ENCODE peak calls at places on chromosomes 11 and 22, in four cellular contexts. One of them, this sample, is unnamed.
A peak's percentile ranks its signal among the peaks of the same experiment; 100 is the strongest.

GRCh38 chr22:46147471-46148267 is 2.7 kb upstream of the PPARA start:
- DNase-seq in A549: no peak
- DNase-seq in HepG2: peak; percentile 73
- DNase-seq in IMR-90: no peak
- DNase-seq in this sample: no peak

GRCh38 chr11:73334244-73335203 is 26.4 kb downstream of the ARHGEF17 start:
- DNase-seq in A549: peak; percentile 83
- DNase-seq in HepG2: peak; percentile 45
- DNase-seq in IMR-90: peak; percentile 91
- DNase-seq in this sample: peak; percentile 71

GRCh38 chr11:117942255-117942654 is 13.1 kb upstream of the TMPRSS13 start:
- DNase-seq in A549: no peak
- DNase-seq in HepG2: no peak
- DNase-seq in IMR-90: no peak
- DNase-seq in this sample: no peak

GRCh38 chr11:83287631-83288030 is 1.5 kb upstream of the CCDC90B start:
- DNase-seq in A549: no peak
- DNase-seq in HepG2: no peak
- DNase-seq in IMR-90: no peak
- DNase-seq in this sample: peak; percentile 47

GRCh38 chr11:122784325-122785155 is 53.8 kb upstream of the CRTAM start:
- DNase-seq in A549: no peak
- DNase-seq in HepG2: no peak
- DNase-seq in IMR-90: peak; percentile 98
- DNase-seq in this sample: no peak

GRCh38 chr11:83249972-83250593 is 36.1 kb downstream of the CCDC90B start:
- DNase-seq in A549: peak; percentile 36
- DNase-seq in HepG2: peak; percentile 24
- DNase-seq in IMR-90: peak; percentile 69
- DNase-seq in this sample: peak; percentile 52

GRCh38 chr11:5596611-5597201 is at the start of gene TRIM6:
- DNase-seq in A549: peak; percentile 58
- DNase-seq in HepG2: no peak
- DNase-seq in IMR-90: peak; percentile 35
- DNase-seq in this sample: peak; percentile 65

GRCh38 chr11:59813364-59813763 is 2.8 kb upstream of the MRPL16 start:
- DNase-seq in A549: no peak
- DNase-seq in HepG2: no peak
- DNase-seq in IMR-90: no peak
- DNase-seq in this sample: no peak

GRCh38 chr11:61298663-61299244 is 3.6 kb upstream of the VWCE start:
- DNase-seq in A549: no peak
- DNase-seq in HepG2: peak; percentile 96
- DNase-seq in IMR-90: no peak
- DNase-seq in this sample: no peak

GRCh38 chr11:11987503-11988022 is 20.9 kb downstream of the DKK3 start:
- DNase-seq in A549: no peak
- DNase-seq in HepG2: no peak
- DNase-seq in IMR-90: peak; percentile 78
- DNase-seq in this sample: no peak

GRCh38 chr11:2329551-2329950 is 27.7 kb downstream of the TSPAN32 start:
- DNase-seq in A549: no peak
- DNase-seq in HepG2: no peak
- DNase-seq in IMR-90: no peak
- DNase-seq in this sample: no peak

GRCh38 chr11:2330696-2331095 is 28.9 kb downstream of the TSPAN32 start:
- DNase-seq in A549: no peak
- DNase-seq in HepG2: no peak
- DNase-seq in IMR-90: no peak
- DNase-seq in this sample: no peak

GRCh38 chr11:2327032-2327431 is 25.2 kb downstream of the TSPAN32 start:
- DNase-seq in A549: no peak
- DNase-seq in HepG2: no peak
- DNase-seq in IMR-90: no peak
- DNase-seq in this sample: no peak

GRCh38 chr11:2328040-2328439 is 26.2 kb downstream of the TSPAN32 start:
- DNase-seq in A549: no peak
- DNase-seq in HepG2: no peak
- DNase-seq in IMR-90: no peak
- DNase-seq in this sample: no peak

GRCh38 chr11:2328656-2329354 is 27.0 kb downstream of the TSPAN32 start:
- DNase-seq in A549: no peak
- DNase-seq in HepG2: no peak
- DNase-seq in IMR-90: no peak
- DNase-seq in this sample: no peak
- TF ChIP-seq MAZ in A549: no peak
- TF ChIP-seq MAZ in HepG2: no peak
- TF ChIP-seq MAZ in IMR-90: no peak
- TF ChIP-seq MAZ in this sample: no peak

DNA sequence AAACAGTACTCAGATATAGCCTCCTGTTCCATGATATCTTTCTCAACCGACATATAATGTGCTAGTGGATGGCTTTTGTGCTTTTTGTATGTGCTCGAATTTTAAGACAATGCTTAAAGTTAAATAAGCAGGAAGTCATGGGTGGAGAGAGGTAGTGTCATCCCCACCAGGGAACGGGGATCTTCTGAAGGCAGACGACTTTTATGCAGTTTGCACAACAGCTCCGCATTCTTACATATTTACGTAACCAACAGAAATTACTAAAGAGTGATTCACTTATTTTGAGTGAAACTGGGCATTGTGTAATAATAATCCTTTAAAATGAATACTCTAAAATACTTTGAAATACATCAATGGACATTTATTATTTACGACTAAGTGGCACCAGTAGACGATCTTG is 305.1 kb downstream of the CNTN5 start:
- DNase-seq in A549: peak; percentile 2
- DNase-seq in HepG2: peak; percentile 2
- DNase-seq in IMR-90: peak; percentile 89
- DNase-seq in this sample: no peak
- TF ChIP-seq MAZ in A549: no peak
- TF ChIP-seq MAZ in HepG2: no peak
- TF ChIP-seq MAZ in IMR-90: no peak
- TF ChIP-seq MAZ in this sample: no peak

GRCh38 chr11:119513141-119513805 is 90.3 kb upstream of the THY1 start:
- DNase-seq in A549: no peak
- DNase-seq in HepG2: no peak
- DNase-seq in IMR-90: no peak
- DNase-seq in this sample: no peak

GRCh38 chr11:119511601-119512000 is 88.6 kb upstream of the THY1 start:
- DNase-seq in A549: no peak
- DNase-seq in HepG2: no peak
- DNase-seq in IMR-90: no peak
- DNase-seq in this sample: no peak

GRCh38 chr11:119509277-119509841 is 86.4 kb upstream of the THY1 start:
- DNase-seq in A549: no peak
- DNase-seq in HepG2: no peak
- DNase-seq in IMR-90: peak; percentile 21
- DNase-seq in this sample: no peak

GRCh38 chr11:119512373-119512772 is 89.4 kb upstream of the THY1 start:
- DNase-seq in A549: no peak
- DNase-seq in HepG2: no peak
- DNase-seq in IMR-90: no peak
- DNase-seq in this sample: no peak

DNA sequence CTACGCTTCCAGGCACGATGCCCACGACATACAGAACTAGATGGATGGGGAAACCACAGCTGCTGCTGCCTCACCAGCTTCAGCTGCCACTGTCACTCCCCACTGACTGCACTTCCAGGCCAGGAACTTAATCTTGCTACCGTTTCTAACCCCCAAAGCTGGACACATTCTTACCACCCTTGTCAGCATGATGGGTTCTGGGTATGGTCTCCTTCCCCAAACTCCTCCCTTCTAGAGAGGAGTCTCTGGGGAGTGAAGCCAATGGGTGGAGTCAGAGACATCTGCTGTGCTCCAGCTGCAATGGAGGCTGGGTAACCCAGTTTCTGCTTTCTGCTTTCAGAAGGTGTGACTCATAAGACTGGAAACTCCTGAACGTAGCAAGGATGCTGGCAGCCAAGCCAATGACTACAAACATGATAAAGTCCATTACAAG is 87.0 kb upstream of the THY1 start:
- DNase-seq in A549: no peak
- DNase-seq in HepG2: no peak
- DNase-seq in IMR-90: peak; percentile 92
- DNase-seq in this sample: peak; percentile 12
- TF ChIP-seq MAZ in A549: no peak
- TF ChIP-seq MAZ in HepG2: no peak
- TF ChIP-seq MAZ in IMR-90: no peak
- TF ChIP-seq MAZ in this sample: no peak

GRCh38 chr11:43943357-43943930 is 1.0 kb downstream of the C11orf96 start:
- DNase-seq in A549: no peak
- DNase-seq in HepG2: no peak
- DNase-seq in IMR-90: peak; percentile 17
- DNase-seq in this sample: no peak
- TF ChIP-seq MAZ in A549: no peak
- TF ChIP-seq MAZ in HepG2: no peak
- TF ChIP-seq MAZ in IMR-90: no peak
- TF ChIP-seq MAZ in this sample: no peak

GRCh38 chr11:109706940-109707339 is 284.9 kb downstream of the C11orf87 start:
- DNase-seq in A549: no peak
- DNase-seq in HepG2: no peak
- DNase-seq in IMR-90: no peak
- DNase-seq in this sample: no peak
- TF ChIP-seq MAZ in A549: no peak
- TF ChIP-seq MAZ in HepG2: no peak
- TF ChIP-seq MAZ in IMR-90: no peak
- TF ChIP-seq MAZ in this sample: no peak

DNA sequence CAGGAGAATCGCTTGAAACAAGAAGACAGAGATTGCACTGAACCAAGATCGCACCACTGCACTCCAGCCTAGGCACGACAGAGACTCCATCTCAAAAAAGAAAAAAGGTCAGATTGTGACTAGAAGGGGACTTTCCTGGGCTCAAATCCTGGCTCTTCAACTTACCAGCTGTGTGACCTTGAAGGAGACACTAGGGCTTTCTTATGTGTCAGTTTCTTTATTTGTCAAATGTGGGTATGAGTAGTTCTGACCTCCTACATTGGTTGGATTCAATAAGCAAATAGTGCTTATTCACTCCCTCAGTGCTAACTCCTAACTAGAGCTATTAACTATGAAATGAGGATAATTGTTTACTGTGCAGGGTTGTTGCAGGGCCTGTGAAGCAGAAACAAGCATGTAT is 22.4 kb downstream of the RHOD start:
- DNase-seq in A549: no peak
- DNase-seq in HepG2: no peak
- DNase-seq in IMR-90: no peak
- DNase-seq in this sample: no peak
- TF ChIP-seq MAZ in A549: no peak
- TF ChIP-seq MAZ in HepG2: no peak
- TF ChIP-seq MAZ in IMR-90: no peak
- TF ChIP-seq MAZ in this sample: no peak

DNA sequence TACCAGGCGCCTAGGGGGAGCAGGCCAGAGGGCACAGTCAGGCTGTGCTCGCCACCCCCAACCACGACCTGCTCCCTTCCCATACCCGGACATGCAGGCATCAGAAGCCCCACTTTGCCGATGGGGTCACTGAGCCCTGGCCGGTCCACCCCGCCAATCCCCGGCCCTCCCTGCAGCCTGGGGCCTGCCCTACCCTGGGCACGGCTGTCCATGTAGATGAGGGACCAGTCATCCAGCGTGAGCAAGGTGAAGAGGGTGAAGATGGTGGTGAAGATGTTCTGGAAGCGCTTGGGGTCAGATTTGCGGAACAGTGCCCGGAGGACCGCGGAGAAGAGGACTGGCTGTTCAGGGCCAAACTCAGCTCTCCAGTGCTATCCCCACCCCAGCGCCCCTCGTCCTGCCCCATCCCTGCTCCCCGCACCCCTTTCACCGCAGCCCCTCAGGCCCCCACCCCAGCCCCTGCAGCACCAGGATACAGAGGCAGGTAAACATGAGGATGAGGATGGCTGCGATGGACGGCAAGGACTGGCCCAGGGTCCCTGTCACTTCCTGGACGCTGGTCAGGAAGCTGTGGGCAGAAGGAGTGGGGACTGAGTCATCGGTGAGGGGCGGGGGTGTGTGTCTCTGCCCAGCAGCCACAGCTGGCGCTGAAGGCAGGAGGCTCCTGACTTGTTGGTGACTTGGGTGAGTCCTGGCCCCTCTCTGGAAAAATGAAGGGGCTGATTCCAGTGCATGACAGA is 5.5 kb downstream of the CATSPER1 start:
- DNase-seq in A549: peak; percentile 64
- DNase-seq in HepG2: no peak
- DNase-seq in IMR-90: peak; percentile 79
- DNase-seq in this sample: peak; percentile 60
- TF ChIP-seq MAZ in A549: no peak
- TF ChIP-seq MAZ in HepG2: no peak
- TF ChIP-seq MAZ in IMR-90: peak; percentile 77
- TF ChIP-seq MAZ in this sample: peak; percentile 69